ENCODE peak calls at places on chromosomes 1 and 21, in seven cellular contexts. V is WTC11, I is heart left ventricle, Q is NCI-H1930, O is A172, M is mammary epithelial cell, R is gastrocnemius medialis. X is an unnamed sample.
A peak's percentile ranks its signal among the peaks of the same experiment; 100 is the strongest.

GRCh38 chr1:21909787-21910503 is 27.2 kb downstream of the HSPG2 start:
- DNase-seq in V (peak; percentile 33), I (peak; percentile 88), Q (no peak), O (no peak), M (no peak), R (peak; percentile 59), X (peak; percentile 63)

GRCh38 chr1:222250376-222250775 is 297.5 kb downstream of the HHIPL2 start:
- DNase-seq in V (no peak), I (no peak), Q (no peak), O (no peak), M (no peak), R (no peak), X (no peak)

GRCh38 chr1:100658716-100659026 is 60.9 kb upstream of the VCAM1 start:
- DNase-seq in V (no peak), I (no peak), Q (no peak), O (no peak), M (no peak), R (no peak), X (no peak)

GRCh38 chr21:38834725-38835124 is 29.0 kb downstream of the ETS2 start:
- DNase-seq in V (no peak), I (no peak), Q (no peak), O (no peak), M (no peak), R (no peak), X (no peak)

GRCh38 chr1:222777463-222777862 is 37.4 kb upstream of the DISP1 start:
- DNase-seq in V (no peak), I (no peak), Q (peak; percentile 89), O (no peak), M (peak; percentile 80), R (no peak), X (no peak)

GRCh38 chr1:117681093-117681950 is 75.5 kb downstream of the TENT5C start:
- DNase-seq in V (no peak), I (no peak), Q (no peak), O (no peak), M (no peak), R (peak; percentile 70), X (no peak)

GRCh38 chr1:159803946-159804695 is 2.0 kb downstream of the FCRL6 start:
- DNase-seq in V (no peak), I (no peak), Q (no peak), O (no peak), M (no peak), R (no peak), X (no peak)

GRCh38 chr21:45419162-45419561 is 14.2 kb downstream of the COL18A1 start:
- DNase-seq in V (peak; percentile 6), I (peak; percentile 3), Q (no peak), O (no peak), M (no peak), R (no peak), X (peak; percentile 5)

GRCh38 chr1:167824163-167824794 is 89.7 kb downstream of the ADCY10 start:
- DNase-seq in V (no peak), I (no peak), Q (no peak), O (no peak), M (peak; percentile 35), R (no peak), X (no peak)

GRCh38 chr1:37478890-37479254 is 4.5 kb downstream of the ZC3H12A start:
- DNase-seq in V (no peak), I (no peak), Q (no peak), O (peak; percentile 34), M (peak; percentile 82), R (no peak), X (no peak)

GRCh38 chr21:35097525-35097924 is 48.4 kb upstream of the RUNX1 start:
- DNase-seq in V (no peak), I (no peak), Q (no peak), O (no peak), M (no peak), R (no peak), X (no peak)

GRCh38 chr21:40339050-40339449 is 471.8 kb downstream of the PCP4 start:
- DNase-seq in V (no peak), I (no peak), Q (no peak), O (no peak), M (no peak), R (no peak), X (no peak)

GRCh38 chr1:869499-870244 is 54.1 kb upstream of the SAMD11 start:
- DNase-seq in V (peak; percentile 79), I (peak; percentile 62), Q (peak; percentile 66), O (peak; percentile 13), M (peak; percentile 25), R (peak; percentile 61), X (peak; percentile 85)

GRCh38 chr1:236979149-236979890 is 24.9 kb downstream of the MT1HL1 start:
- DNase-seq in V (no peak), I (no peak), Q (no peak), O (no peak), M (no peak), R (no peak), X (no peak)

GRCh38 chr1:71093938-71094337 is 13.1 kb upstream of the ZRANB2 start:
- DNase-seq in V (no peak), I (no peak), Q (no peak), O (no peak), M (no peak), R (no peak), X (no peak)

GRCh38 chr21:37907076-37907475 is 9.2 kb downstream of the KCNJ6 start:
- DNase-seq in V (no peak), I (no peak), Q (no peak), O (no peak), M (peak; percentile 8), R (no peak), X (no peak)

GRCh38 chr1:207603777-207604176 is 41.2 kb upstream of the CR1L start:
- DNase-seq in V (no peak), I (no peak), Q (no peak), O (peak; percentile 10), M (no peak), R (no peak), X (no peak)

GRCh38 chr1:46133946-46134345 is 1.5 kb upstream of the PIK3R3 start:
- DNase-seq in V (no peak), I (peak; percentile 19), Q (no peak), O (no peak), M (no peak), R (no peak), X (no peak)

GRCh38 chr1:155981266-155982088 is 3.1 kb upstream of the ARHGEF2 start:
- DNase-seq in V (no peak), I (no peak), Q (no peak), O (peak; percentile 79), M (no peak), R (no peak), X (peak; percentile 52)

GRCh38 chr1:39508857-39509305 is 17.4 kb downstream of the BMP8A start:
- DNase-seq in V (no peak), I (no peak), Q (no peak), O (peak; percentile 57), M (peak; percentile 45), R (no peak), X (no peak)

GRCh38 chr1:84254703-84255238 is 46.7 kb upstream of the SAMD13 start:
- DNase-seq in V (no peak), I (no peak), Q (no peak), O (no peak), M (no peak), R (no peak), X (no peak)

X was measured in psoas muscle.